ENCODE peak calls at places on chromosomes 12 and 14, in ten cellular contexts. V is A673; Q is uterus; A is mammary epithelial cell; Y is pancreas; W is breast epithelium; P is heart right ventricle; T is IMR-90; X is right cardiac atrium; S is CD8-positive, alpha-beta T cell. F is an unnamed sample.

GRCh38 chr12:115885040-115885439 is 392.5 kb downstream of the MED13L start:
- DNase-seq in V (no peak), Q (no peak), A (no peak), Y (no peak), W (no peak), P (no peak), T (no peak), X (no peak), S (no peak), F (no peak)

GRCh38 chr14:59507752-59508103 is 23.4 kb downstream of the JKAMP start:
- DNase-seq in V (no peak), Q (no peak), A (peak), Y (no peak), W (no peak), P (no peak), T (no peak), X (no peak), S (no peak), F (no peak)

GRCh38 chr14:21069388-21070082 is 569 bp upstream of the ARHGEF40 start:
- DNase-seq in V (peak), Q (peak), A (no peak), Y (peak), W (no peak), P (peak), T (peak), X (peak), S (no peak), F (peak)

GRCh38 chr14:102770147-102770909 is 6.9 kb upstream of the TRAF3 start:
- DNase-seq in V (no peak), Q (no peak), A (no peak), Y (no peak), W (no peak), P (no peak), T (no peak), X (no peak), S (no peak), F (no peak)

GRCh38 chr14:79598339-79598738 is 613.0 kb downstream of the DIO2 start:
- DNase-seq in V (no peak), Q (no peak), A (no peak), Y (no peak), W (no peak), P (no peak), T (peak), X (no peak), S (no peak), F (peak)

GRCh38 chr14:101199028-101199770 is 295.7 kb upstream of the RTL1 start:
- DNase-seq in V (no peak), Q (no peak), A (no peak), Y (no peak), W (peak), P (no peak), T (no peak), X (no peak), S (no peak), F (no peak)

GRCh38 chr12:3493225-3494049 is 2.4 kb downstream of the PRMT8 start:
- DNase-seq in V (no peak), Q (no peak), A (no peak), Y (no peak), W (no peak), P (peak), T (no peak), X (no peak), S (no peak), F (no peak)

GRCh38 chr12:570949-571794 is 92.1 kb downstream of the NINJ2 start:
- DNase-seq in V (peak), Q (peak), A (peak), Y (peak), W (peak), P (peak), T (peak), X (peak), S (no peak), F (peak)

GRCh38 chr12:64180951-64181350 is 41.1 kb downstream of the KICS2 start:
- DNase-seq in V (peak), Q (no peak), A (peak), Y (no peak), W (no peak), P (peak), T (peak), X (no peak), S (no peak), F (peak)

GRCh38 chr12:127191124-127191523 is 1075.8 kb upstream of the TMEM132C start:
- DNase-seq in V (peak), Q (no peak), A (peak), Y (no peak), W (no peak), P (no peak), T (peak), X (no peak), S (no peak), F (peak)

GRCh38 chr12:101957251-101957650 is 79.9 kb downstream of the DRAM1 start:
- DNase-seq in V (no peak), Q (no peak), A (no peak), Y (no peak), W (no peak), P (no peak), T (peak), X (no peak), S (no peak), F (peak)

GRCh38 chr12:108689314-108690190 is 41.8 kb downstream of the CORO1C start:
- DNase-seq in V (peak), Q (no peak), A (no peak), Y (no peak), W (no peak), P (peak), T (peak), X (peak), S (peak), F (peak)

GRCh38 chr14:43677581-43677980 is 829.5 kb downstream of the FSCB start:
- DNase-seq in V (no peak), Q (no peak), A (no peak), Y (no peak), W (no peak), P (no peak), T (no peak), X (no peak), S (no peak), F (no peak)

GRCh38 chr12:29155079-29155478 is 6.0 kb downstream of the FAR2 start:
- DNase-seq in V (peak), Q (no peak), A (no peak), Y (no peak), W (no peak), P (no peak), T (no peak), X (no peak), S (no peak), F (no peak)

GRCh38 chr14:100058777-100059432 is 6.3 kb upstream of the EVL start:
- DNase-seq in V (no peak), Q (no peak), A (no peak), Y (no peak), W (no peak), P (no peak), T (no peak), X (no peak), S (no peak), F (no peak)

GRCh38 chr12:122847921-122848421 is 12.7 kb downstream of the HIP1R start:
- DNase-seq in V (no peak), Q (no peak), A (no peak), Y (no peak), W (no peak), P (no peak), T (no peak), X (no peak), S (no peak), F (no peak)

GRCh38 chr12:90589966-90590365 is 365.0 kb downstream of the CCER1 start:
- DNase-seq in V (no peak), Q (no peak), A (no peak), Y (no peak), W (no peak), P (no peak), T (no peak), X (no peak), S (no peak), F (no peak)

GRCh38 chr14:93035917-93036651 is 79.6 kb downstream of the ITPK1 start:
- DNase-seq in V (no peak), Q (peak), A (peak), Y (no peak), W (no peak), P (no peak), T (no peak), X (peak), S (peak), F (peak)

GRCh38 chr14:97456958-97457357 is 659.8 kb downstream of the VRK1 start:
- DNase-seq in V (peak), Q (no peak), A (no peak), Y (no peak), W (no peak), P (no peak), T (no peak), X (no peak), S (peak), F (no peak)

GRCh38 chr12:132189378-132190011 is 45.2 kb downstream of the NOC4L start:
- DNase-seq in V (peak), Q (peak), A (peak), Y (peak), W (peak), P (peak), T (peak), X (peak), S (peak), F (peak)

GRCh38 chr14:102192840-102193502 is 53.3 kb downstream of the WDR20 start:
- DNase-seq in V (no peak), Q (no peak), A (no peak), Y (no peak), W (no peak), P (no peak), T (no peak), X (no peak), S (no peak), F (no peak)

GRCh38 chr12:120116443-120116791 is at the start of gene RAB35:
- DNase-seq in V (no peak), Q (no peak), A (no peak), Y (no peak), W (no peak), P (no peak), T (no peak), X (no peak), S (no peak), F (no peak)

GRCh38 chr14:78356406-78356805 is 186.2 kb downstream of the NRXN3 start:
- DNase-seq in V (no peak), Q (no peak), A (no peak), Y (no peak), W (no peak), P (no peak), T (no peak), X (no peak), S (no peak), F (no peak)

GRCh38 chr12:51118706-51119105 is 35.3 kb upstream of the CSRNP2 start:
- DNase-seq in V (no peak), Q (no peak), A (peak), Y (no peak), W (no peak), P (no peak), T (peak), X (no peak), S (no peak), F (peak)

GRCh38 chr12:107775093-107775721 is 703 bp downstream of the ASCL4 start:
- DNase-seq in V (no peak), Q (no peak), A (no peak), Y (no peak), W (no peak), P (no peak), T (no peak), X (peak), S (no peak), F (no peak)

GRCh38 chr14:56378474-56378873 is 201.1 kb upstream of the TMEM260 start:
- DNase-seq in V (no peak), Q (no peak), A (peak), Y (no peak), W (no peak), P (no peak), T (peak), X (no peak), S (no peak), F (peak)

GRCh38 chr12:121917950-121918678 is at the start of gene CFAP251:
- DNase-seq in V (peak), Q (peak), A (no peak), Y (peak), W (peak), P (peak), T (peak), X (peak), S (peak), F (peak)

GRCh38 chr14:77376380-77376770 is 519 bp downstream of the TMED8 start:
- DNase-seq in V (peak), Q (peak), A (no peak), Y (peak), W (no peak), P (peak), T (no peak), X (peak), S (peak), F (peak)

GRCh38 chr14:90699016-90699415 is 117.2 kb downstream of the TTC7B start:
- DNase-seq in V (no peak), Q (no peak), A (no peak), Y (no peak), W (no peak), P (no peak), T (no peak), X (no peak), S (no peak), F (no peak)

GRCh38 chr12:5037795-5038357 is 5.8 kb upstream of the KCNA5 start:
- DNase-seq in V (no peak), Q (no peak), A (no peak), Y (no peak), W (no peak), P (no peak), T (no peak), X (no peak), S (no peak), F (no peak)

GRCh38 chr14:79165460-79166080 is 995.4 kb downstream of the NRXN3 start:
- DNase-seq in V (no peak), Q (no peak), A (no peak), Y (no peak), W (no peak), P (no peak), T (no peak), X (no peak), S (no peak), F (no peak)

GRCh38 chr12:12915654-12916053 is 24.3 kb downstream of the GPRC5A start:
- DNase-seq in V (no peak), Q (no peak), A (no peak), Y (no peak), W (no peak), P (no peak), T (no peak), X (no peak), S (no peak), F (no peak)

GRCh38 chr12:31029916-31030562 is 43.6 kb upstream of the DDX11 start:
- DNase-seq in V (no peak), Q (no peak), A (no peak), Y (no peak), W (no peak), P (peak), T (no peak), X (peak), S (no peak), F (no peak)

GRCh38 chr12:5780536-5780935 is 164.5 kb downstream of the ANO2 start:
- DNase-seq in V (no peak), Q (no peak), A (no peak), Y (no peak), W (no peak), P (no peak), T (no peak), X (no peak), S (no peak), F (no peak)

GRCh38 chr12:76678992-76679391 is 84.9 kb upstream of the ZDHHC17 start:
- DNase-seq in V (no peak), Q (no peak), A (no peak), Y (no peak), W (no peak), P (no peak), T (no peak), X (no peak), S (no peak), F (no peak)

GRCh38 chr12:76670776-76671175 is 93.1 kb upstream of the ZDHHC17 start:
- DNase-seq in V (peak), Q (no peak), A (peak), Y (no peak), W (no peak), P (no peak), T (peak), X (no peak), S (no peak), F (peak)

GRCh38 chr12:76669981-76670380 is 93.9 kb upstream of the ZDHHC17 start:
- DNase-seq in V (no peak), Q (no peak), A (no peak), Y (no peak), W (no peak), P (no peak), T (no peak), X (no peak), S (no peak), F (no peak)

GRCh38 chr12:76679778-76680177 is 84.1 kb upstream of the ZDHHC17 start:
- DNase-seq in V (no peak), Q (no peak), A (no peak), Y (no peak), W (no peak), P (no peak), T (peak), X (no peak), S (no peak), F (no peak)

DNA sequence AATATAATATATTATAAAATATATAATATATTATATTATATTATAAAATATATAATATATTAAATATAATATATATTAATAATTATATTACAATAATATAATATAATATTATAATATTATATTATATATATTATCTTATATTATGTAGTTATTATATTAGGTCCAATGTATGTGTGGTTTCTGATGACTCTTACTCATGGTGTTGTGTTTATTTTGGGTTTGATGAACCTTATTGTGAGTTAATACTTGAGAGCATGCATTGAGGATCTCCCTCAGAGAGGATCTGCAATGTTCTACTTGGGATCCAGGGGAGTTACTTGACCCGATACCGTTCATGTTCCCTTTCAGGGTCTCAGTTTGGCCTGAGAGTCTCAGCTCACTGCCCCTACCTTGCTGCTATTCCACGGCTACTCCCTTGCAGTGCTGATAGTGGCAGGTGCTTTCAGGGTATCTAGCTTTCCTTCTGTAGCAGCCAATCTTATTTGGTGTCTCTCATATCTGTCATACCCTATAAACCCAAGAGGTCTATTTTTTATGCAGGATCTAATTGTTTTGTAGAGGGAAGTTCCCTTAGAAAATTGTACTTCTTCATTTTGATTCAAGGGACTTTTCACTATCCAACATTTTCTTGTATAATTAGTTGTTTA is 89.1 kb upstream of the ZDHHC17 start:
- DNase-seq in V (no peak), Q (no peak), A (no peak), Y (no peak), W (no peak), P (no peak), T (no peak), X (no peak), S (no peak), F (no peak)
- H3K4me3 ChIP-seq in V (no peak), Q (no peak), A (no peak), Y (no peak), W (no peak), P (no peak), T (no peak), X (no peak), S (no peak), F (no peak)

GRCh38 chr14:55104051-55104954 is 24.7 kb upstream of the LGALS3 start:
- DNase-seq in V (no peak), Q (no peak), A (no peak), Y (no peak), W (no peak), P (no peak), T (no peak), X (no peak), S (no peak), F (no peak)

GRCh38 chr14:55103005-55103640 is 25.9 kb upstream of the LGALS3 start:
- DNase-seq in V (peak), Q (peak), A (peak), Y (peak), W (peak), P (peak), T (peak), X (peak), S (peak), F (peak)

GRCh38 chr14:55102141-55102547 is 26.9 kb upstream of the LGALS3 start:
- DNase-seq in V (peak), Q (peak), A (peak), Y (peak), W (peak), P (peak), T (peak), X (peak), S (peak), F (peak)

GRCh38 chr14:55099741-55100140 is 29.3 kb upstream of the LGALS3 start:
- DNase-seq in V (no peak), Q (no peak), A (no peak), Y (no peak), W (no peak), P (no peak), T (peak), X (no peak), S (no peak), F (peak)

DNA sequence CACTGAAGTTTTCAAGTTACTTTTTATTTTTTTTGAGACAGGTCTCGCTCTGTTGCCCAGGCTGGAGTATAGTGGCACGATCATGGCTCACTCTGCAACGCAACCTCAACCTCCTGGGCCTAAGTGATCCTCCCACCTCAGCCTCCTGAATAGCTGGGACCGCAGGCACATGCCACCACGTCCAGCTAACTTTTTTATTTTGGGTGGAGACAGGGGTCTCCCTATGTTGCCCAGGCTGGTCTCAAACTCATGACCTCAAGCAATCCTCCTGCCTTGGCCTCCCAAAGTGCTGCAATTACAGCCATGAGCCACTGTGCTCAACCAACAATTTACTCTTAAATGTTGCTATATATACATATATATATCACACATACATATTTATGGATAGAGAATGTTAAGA is 27.4 kb upstream of the LGALS3 start:
- DNase-seq in V (no peak), Q (no peak), A (no peak), Y (no peak), W (no peak), P (no peak), T (no peak), X (no peak), S (no peak), F (no peak)
- H3K27ac ChIP-seq in V (peak), Q (peak), A (peak), Y (peak), W (peak), P (peak), T (peak), X (peak), S (peak), F (peak)

DNA sequence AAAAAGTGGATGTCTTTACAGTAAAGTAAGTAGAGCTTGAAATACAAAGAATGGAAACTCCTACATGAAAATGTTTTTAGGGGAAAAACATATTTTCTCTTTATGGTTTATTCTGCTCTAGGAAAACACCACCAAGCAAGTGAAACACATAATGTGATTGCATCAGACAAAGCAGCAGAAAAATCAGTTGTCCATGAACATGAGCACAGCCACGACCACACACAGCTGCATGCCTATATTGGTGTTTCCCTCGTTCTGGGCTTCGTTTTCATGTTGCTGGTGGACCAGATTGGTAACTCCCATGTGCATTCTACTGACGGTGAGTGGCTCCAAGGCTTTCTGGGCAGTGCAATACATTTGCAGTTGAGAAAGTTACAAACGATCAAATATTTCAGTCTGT is 42.6 kb upstream of the PLEKHD1 start:
- DNase-seq in V (no peak), Q (no peak), A (no peak), Y (no peak), W (no peak), P (no peak), T (no peak), X (no peak), S (no peak), F (peak)
- H3K4me3 ChIP-seq in V (no peak), Q (no peak), A (no peak), Y (no peak), W (no peak), P (no peak), T (no peak), X (no peak), S (no peak), F (no peak)

DNA sequence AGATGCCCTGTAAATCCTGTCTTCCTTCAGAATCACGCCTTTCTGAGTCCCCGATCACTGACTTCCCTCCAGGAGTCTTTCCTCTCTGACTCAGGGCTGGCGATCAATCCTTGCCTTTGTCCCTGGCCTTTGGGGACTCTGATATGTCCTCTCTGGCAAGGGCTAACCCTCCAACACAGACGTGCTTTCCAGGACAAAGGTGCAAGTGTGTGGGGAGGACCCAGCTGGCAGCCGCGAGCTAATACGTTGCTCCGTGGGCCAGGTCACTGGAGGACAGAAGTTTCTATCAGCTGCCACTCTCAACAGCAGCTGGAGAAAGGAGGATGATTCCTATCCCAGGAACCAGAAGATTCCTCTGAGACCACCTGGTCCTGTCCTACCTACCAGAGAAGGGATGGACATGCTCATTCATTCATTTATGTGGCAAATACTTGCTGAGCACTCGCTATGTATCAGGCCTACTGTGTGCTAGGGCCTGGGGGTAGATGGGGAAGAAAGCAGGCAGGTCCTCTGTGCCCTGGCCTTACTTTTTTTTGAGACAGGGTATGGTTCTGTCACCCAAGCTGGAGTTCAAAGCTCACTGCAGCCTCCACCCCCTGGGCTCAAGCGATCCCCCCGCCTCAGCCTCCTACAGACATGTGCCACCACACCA is 8.5 kb upstream of the SCARB1 start:
- DNase-seq in V (no peak), Q (no peak), A (no peak), Y (no peak), W (no peak), P (no peak), T (no peak), X (no peak), S (no peak), F (no peak)
- H3K27ac ChIP-seq in V (no peak), Q (no peak), A (no peak), Y (no peak), W (no peak), P (no peak), T (no peak), X (no peak), S (no peak), F (no peak)

F was measured in fibroblast of lung.